ENCODE peak calls at places on chromosomes 4 and X, in five cellular contexts. E is GM12878; L is CD8-positive, alpha-beta T cell; H is hepatocyte; Q is H9. M is an unnamed sample.

GRCh38 chr4:83546796-83547195 is 10.9 kb downstream of the GPAT3 start:
- DNase-seq in H (no peak), L (no peak), Q (no peak), E (no peak), M (no peak)

GRCh38 chr4:11469900-11470708 is 41.4 kb upstream of the HS3ST1 start:
- DNase-seq in Q (no peak), H (no peak), E (peak; percentile 38), L (no peak), M (no peak)

GRCh38 chr4:6319530-6320150 is 50.0 kb downstream of the WFS1 start:
- DNase-seq in L (no peak), E (no peak), H (no peak), Q (no peak), M (no peak)

GRCh38 chr4:23978031-23978430 is 88.2 kb upstream of the PPARGC1A start:
- DNase-seq in H (no peak), E (no peak), L (no peak), Q (no peak), M (no peak)

GRCh38 chrX:47148946-47149345 is 3.9 kb downstream of the RBM10 start:
- DNase-seq in E (no peak), L (no peak), Q (no peak), H (no peak), M (no peak)

GRCh38 chr4:44985938-44986337 is 259.6 kb upstream of the GNPDA2 start:
- DNase-seq in L (no peak), E (no peak), H (no peak), Q (no peak), M (no peak)

GRCh38 chr4:120843840-120844527 is 78.5 kb downstream of the PRDM5 start:
- DNase-seq in L (no peak), Q (peak; percentile 58), E (no peak), H (peak; percentile 33), M (no peak)

GRCh38 chr4:135240796-135241195 is 1039.2 kb upstream of the PABPC4L start:
- DNase-seq in E (no peak), Q (no peak), L (no peak), H (peak; percentile 6), M (no peak)

GRCh38 chr4:122517345-122517744 is 60.8 kb upstream of the IL2 start:
- DNase-seq in H (no peak), Q (no peak), E (no peak), L (no peak), M (no peak)

GRCh38 chrX:95071621-95072020 is 1397.6 kb downstream of the FAM133A start:
- DNase-seq in H (no peak), E (no peak), L (no peak), Q (no peak), M (no peak)

GRCh38 chrX:78708171-78708570 is 39.3 kb upstream of the LPAR4 start:
- DNase-seq in H (peak; percentile 9), Q (peak; percentile 46), L (no peak), E (no peak), M (no peak)

GRCh38 chr4:147546341-147546740 is 65.4 kb downstream of the EDNRA start:
- DNase-seq in Q (no peak), H (no peak), L (no peak), E (no peak), M (no peak)

GRCh38 chrX:134570899-134571298 is 87.4 kb downstream of the PLAC1 start:
- DNase-seq in Q (no peak), L (no peak), H (no peak), E (no peak), M (no peak)

GRCh38 chr4:108814327-108814726 is 51.5 kb upstream of the ETNPPL start:
- DNase-seq in L (no peak), H (no peak), E (no peak), Q (no peak), M (no peak)

GRCh38 chr4:153520227-153520626 is 54.1 kb downstream of the TMEM131L start:
- DNase-seq in L (no peak), E (no peak), Q (no peak), H (no peak), M (no peak)
- H3K4me1 ChIP-seq in L (peaks cover 72% of the 10 kb centered on the region), E (peaks cover 73% of the 10 kb centered on the region), Q (peaks cover 3% of the 10 kb centered on the region), H (peaks cover 32% of the 10 kb centered on the region), M (no peaks in the 10 kb centered on the region)

DNA sequence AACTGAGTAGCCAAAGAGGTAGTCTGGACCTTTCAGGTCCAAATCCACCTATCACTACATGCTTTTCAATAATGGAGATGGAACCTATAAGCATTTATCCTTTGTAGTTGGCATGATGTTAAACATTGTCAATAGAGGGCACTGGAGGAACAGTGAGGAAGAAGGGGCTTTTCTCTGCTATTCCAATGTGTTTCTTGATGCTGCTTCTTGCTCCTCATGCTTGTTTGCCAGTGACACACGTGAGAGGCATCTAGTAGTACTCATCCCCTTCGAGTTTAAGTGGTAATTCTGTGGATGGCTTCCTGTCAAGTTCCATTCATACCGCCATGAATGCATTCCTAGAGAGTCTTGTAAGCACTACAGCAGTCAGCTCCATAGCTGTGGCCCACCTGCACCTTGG is 84.0 kb downstream of the NAA11 start:
- DNase-seq in H (no peak), L (no peak), E (no peak), Q (no peak), M (no peak)
- TF ChIP-seq CTCF in H (peak; percentile 22), L (no peak), E (peak; percentile 38), Q (peak; percentile 61), M (no peak)

GRCh38 chr4:112127736-112128322 is 17.4 kb upstream of the FAM241A start:
- DNase-seq in L (no peak), E (no peak), H (no peak), Q (no peak), M (no peak)
- H3K4me1 ChIP-seq in L (no peaks in the 10 kb centered on the region), E (no peaks in the 10 kb centered on the region), H (no peaks in the 10 kb centered on the region), Q (no peaks in the 10 kb centered on the region), M (no peaks in the 10 kb centered on the region)

DNA sequence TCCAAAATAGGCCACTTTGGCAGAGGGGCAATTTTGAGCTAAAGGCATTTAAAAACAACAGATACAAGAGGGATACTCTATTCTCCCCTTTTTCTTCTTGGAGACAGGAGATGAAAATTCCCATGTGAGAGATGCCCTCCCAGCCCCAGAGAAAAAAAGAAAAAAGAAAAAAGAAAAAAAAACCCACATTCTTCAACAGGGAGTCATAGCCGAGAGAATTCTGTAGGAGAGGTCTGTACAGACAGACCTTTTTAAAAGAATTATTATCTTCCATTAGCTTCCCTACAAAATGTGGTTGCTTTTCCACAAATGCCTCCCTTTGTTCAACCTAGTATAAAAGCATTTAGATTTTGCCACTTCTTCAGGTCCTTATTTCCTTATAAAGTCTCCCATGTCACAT is 89.9 kb downstream of the SPCS3 start:
- DNase-seq in L (no peak), E (no peak), Q (no peak), H (no peak), M (no peak)
- TF ChIP-seq CTCF in L (no peak), E (no peak), Q (no peak), H (no peak), M (no peak)

GRCh38 chrX:10111364-10112148 is 45.2 kb upstream of the CLCN4 start:
- DNase-seq in Q (no peak), L (peak; percentile 27), H (no peak), E (peak; percentile 59), M (no peak)

GRCh38 chrX:10112510-10112909 is 44.3 kb upstream of the CLCN4 start:
- DNase-seq in Q (no peak), H (no peak), L (no peak), E (peak; percentile 55), M (no peak)

GRCh38 chrX:10109695-10110094 is 47.1 kb upstream of the CLCN4 start:
- DNase-seq in E (no peak), L (no peak), H (no peak), Q (no peak), M (no peak)

GRCh38 chrX:10110984-10111363 is 45.8 kb upstream of the CLCN4 start:
- DNase-seq in L (peak; percentile 25), H (no peak), Q (no peak), E (peak; percentile 59), M (no peak)

GRCh38 chrX:10110316-10110932 is 46.4 kb upstream of the CLCN4 start:
- DNase-seq in E (no peak), L (no peak), Q (no peak), H (no peak), M (no peak)
- H3K4me1 ChIP-seq in E (peaks cover 47% of the 10 kb centered on the region), L (peaks cover 75% of the 10 kb centered on the region), Q (peaks cover 2% of the 10 kb centered on the region), H (peaks cover 4% of the 10 kb centered on the region), M (peaks cover 21% of the 10 kb centered on the region)

GRCh38 chr4:56626963-56627362 is 54.1 kb downstream of the HOPX start:
- DNase-seq in Q (no peak), H (no peak), E (no peak), L (no peak), M (no peak)
- TF ChIP-seq CTCF in Q (peak; percentile 11), H (no peak), E (peak; percentile 15), L (no peak), M (no peak)

GRCh38 chr4:87080462-87080861 is 140.0 kb downstream of the KLHL8 start:
- DNase-seq in L (no peak), Q (no peak), H (no peak), E (no peak), M (no peak)

GRCh38 chr4:87079967-87080366 is 140.5 kb downstream of the KLHL8 start:
- DNase-seq in H (no peak), L (no peak), E (no peak), Q (no peak), M (no peak)

GRCh38 chr4:87077834-87078585 is 142.4 kb downstream of the KLHL8 start:
- DNase-seq in H (no peak), L (no peak), Q (no peak), E (no peak), M (no peak)

GRCh38 chr4:87076690-87077358 is 142.0 kb downstream of the AFF1 start:
- DNase-seq in E (no peak), H (no peak), L (no peak), Q (no peak), M (no peak)

GRCh38 chr4:87078987-87079469 is 141.4 kb downstream of the KLHL8 start:
- DNase-seq in L (no peak), Q (no peak), E (no peak), H (no peak), M (peak; percentile 84)
- H3K4me1 ChIP-seq in L (peaks cover 6% of the 10 kb centered on the region), Q (peaks cover 2% of the 10 kb centered on the region), E (peaks cover 9% of the 10 kb centered on the region), H (peaks cover 26% of the 10 kb centered on the region), M (no peaks in the 10 kb centered on the region)

GRCh38 chr4:39702716-39703115 is 4.8 kb downstream of the UBE2K start:
- DNase-seq in E (no peak), L (no peak), H (no peak), Q (no peak), M (no peak)

GRCh38 chr4:39698424-39699009 is 581 bp downstream of the UBE2K start:
- DNase-seq in E (no peak), L (no peak), Q (peak; percentile 61), H (peak; percentile 60), M (no peak)

GRCh38 chr4:39700500-39700899 is 2.6 kb downstream of the UBE2K start:
- DNase-seq in L (no peak), E (no peak), H (no peak), Q (no peak), M (no peak)

GRCh38 chr4:39699676-39700409 is 1.9 kb downstream of the UBE2K start:
- DNase-seq in H (no peak), Q (no peak), E (no peak), L (no peak), M (no peak)

GRCh38 chr4:39697740-39698423 is at the start of gene UBE2K:
- DNase-seq in H (peak; percentile 96), E (no peak), Q (peak; percentile 85), L (peak; percentile 73), M (peak; percentile 83)
- TF ChIP-seq CTCF in H (no peak), E (no peak), Q (no peak), L (no peak), M (peak; percentile 5)

GRCh38 chr4:87006531-87007344 is 71.9 kb downstream of the AFF1 start:
- DNase-seq in Q (peak; percentile 94), E (peak; percentile 71), H (peak; percentile 95), L (peak; percentile 83), M (peak; percentile 95)
- H3K4me1 ChIP-seq in Q (peaks cover 5% of the 10 kb centered on the region), E (peaks cover 17% of the 10 kb centered on the region), H (peaks cover 21% of the 10 kb centered on the region), L (peaks cover 42% of the 10 kb centered on the region), M (no peaks in the 10 kb centered on the region)

M was measured in right atrium auricular region.